ENCODE peak calls at places on chromosomes 2 and 18, in five cellular contexts. Q is astrocyte of the cerebellum, P is adrenal gland, Z is heart right ventricle, A is left ventricle myocardium inferior. K is an unnamed sample.

GRCh38 chr2:96842600-96842999 is 1.2 kb downstream of the ANKRD23 start:
- DNase-seq in Z (peak), Q (no peak), A (peak), P (no peak), K (no peak)

GRCh38 chr2:216793386-216793785 is 66.5 kb downstream of the TNP1 start:
- DNase-seq in Z (no peak), P (no peak), Q (no peak), A (no peak), K (no peak)

GRCh38 chr2:226548706-226549105 is 250.9 kb downstream of the IRS1 start:
- DNase-seq in P (peak), A (no peak), Z (no peak), Q (no peak), K (peak)

GRCh38 chr2:18856766-18857165 is 267.4 kb upstream of the NT5C1B start:
- DNase-seq in A (no peak), Z (no peak), Q (peak), P (no peak), K (no peak)

GRCh38 chr2:18762667-18763066 is 173.3 kb upstream of the NT5C1B start:
- DNase-seq in P (no peak), Z (no peak), Q (peak), A (no peak), K (peak)

GRCh38 chr2:203280428-203281064 is 41.7 kb downstream of the CYP20A1 start:
- DNase-seq in Z (no peak), P (no peak), A (no peak), Q (peak), K (peak)

GRCh38 chr2:33292981-33293586 is 183.4 kb upstream of the RASGRP3 start:
- DNase-seq in P (peak), Q (peak), Z (no peak), A (no peak), K (peak)

GRCh38 chr2:163604941-163605555 is 130.8 kb downstream of the FIGN start:
- DNase-seq in A (no peak), P (no peak), Z (no peak), Q (no peak), K (peak)

GRCh38 chr2:38600242-38600891 is 2.4 kb downstream of the HNRNPLL start:
- DNase-seq in A (no peak), Z (no peak), P (peak), Q (no peak), K (no peak)

GRCh38 chr2:217853301-217853881 is 149.4 kb downstream of the TNS1 start:
- DNase-seq in A (no peak), Z (no peak), Q (no peak), P (no peak), K (peak)

GRCh38 chr2:16067037-16067406 is 126.7 kb downstream of the MYCN start:
- DNase-seq in A (no peak), P (no peak), Q (no peak), Z (no peak), K (no peak)

GRCh38 chr2:173656086-173656485 is 301.4 kb downstream of the CDCA7 start:
- DNase-seq in Z (no peak), P (no peak), Q (no peak), A (no peak), K (peak)

GRCh38 chr2:174339971-174340399 is 5.2 kb downstream of the SP9 start:
- DNase-seq in Q (no peak), A (no peak), P (no peak), Z (no peak), K (no peak)

GRCh38 chr18:6728318-6728717 is 1.2 kb upstream of the ARHGAP28 start:
- DNase-seq in Q (no peak), P (no peak), Z (no peak), A (no peak), K (no peak)

GRCh38 chr18:6728809-6729246 is 688 bp upstream of the ARHGAP28 start:
- DNase-seq in Z (no peak), A (no peak), Q (peak), P (no peak), K (no peak)

GRCh38 chr18:6731197-6731596 is 1.7 kb downstream of the ARHGAP28 start:
- DNase-seq in A (no peak), Z (no peak), P (no peak), Q (peak), K (peak)

GRCh38 chr18:6732952-6733351 is 3.4 kb downstream of the ARHGAP28 start:
- DNase-seq in Q (no peak), P (no peak), A (no peak), Z (no peak), K (peak)

DNA sequence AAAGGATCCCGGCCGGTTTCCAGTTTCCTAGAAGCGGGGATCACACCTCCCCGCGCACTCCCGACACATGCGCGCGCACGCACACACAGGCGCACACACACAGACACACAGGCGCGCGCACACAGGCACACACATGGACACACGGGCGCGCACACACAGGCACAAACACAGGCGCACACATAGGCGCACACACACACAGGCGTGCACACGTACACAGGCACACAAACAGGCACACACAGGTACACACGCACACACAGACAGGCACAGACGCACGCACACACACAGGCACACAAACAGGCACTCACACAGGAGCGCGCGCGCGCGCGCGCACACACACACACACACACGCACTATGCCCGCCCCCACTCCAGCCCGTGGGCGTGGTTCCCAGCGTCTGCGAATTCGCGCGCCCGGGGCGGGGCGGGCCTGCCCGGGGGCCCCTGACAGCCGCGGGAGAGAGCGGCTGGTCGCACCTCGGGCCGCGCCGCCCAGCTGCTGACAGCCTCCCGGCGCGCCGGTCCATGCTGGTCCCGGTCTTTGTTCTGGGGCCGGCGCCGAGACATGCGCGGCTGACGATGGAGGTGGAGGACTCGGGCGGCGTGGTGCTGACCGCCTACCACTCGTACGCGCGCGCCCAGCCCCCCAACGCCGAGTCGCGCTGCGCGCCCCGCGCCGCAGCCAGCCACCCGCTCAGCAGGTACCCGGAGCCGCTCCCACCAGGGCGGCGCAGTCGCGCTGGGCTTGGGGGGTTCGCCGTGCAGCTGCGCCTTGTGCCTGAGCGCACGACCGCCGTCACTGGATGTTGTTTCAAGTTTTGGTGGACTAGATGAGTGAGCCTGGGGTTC is at the start of gene ARHGAP28:
- DNase-seq in Z (peak), P (peak), A (peak), Q (peak), K (peak)
- TF ChIP-seq CTCF in Z (no peak), P (peak), A (peak), Q (peak), K (no peak)

GRCh38 chr2:231244382-231245252 is 46.2 kb downstream of the ARMC9 start:
- DNase-seq in P (no peak), Q (no peak), Z (no peak), A (no peak), K (no peak)
- H3K4me3 ChIP-seq in P (no peak), Q (no peak), Z (no peak), A (no peak), K (no peak)

GRCh38 chr2:11543337-11544216 is 9.7 kb downstream of the GREB1 start:
- DNase-seq in P (no peak), A (no peak), Z (no peak), Q (no peak), K (no peak)
- TF ChIP-seq CTCF in P (no peak), A (no peak), Z (no peak), Q (no peak), K (no peak)

DNA sequence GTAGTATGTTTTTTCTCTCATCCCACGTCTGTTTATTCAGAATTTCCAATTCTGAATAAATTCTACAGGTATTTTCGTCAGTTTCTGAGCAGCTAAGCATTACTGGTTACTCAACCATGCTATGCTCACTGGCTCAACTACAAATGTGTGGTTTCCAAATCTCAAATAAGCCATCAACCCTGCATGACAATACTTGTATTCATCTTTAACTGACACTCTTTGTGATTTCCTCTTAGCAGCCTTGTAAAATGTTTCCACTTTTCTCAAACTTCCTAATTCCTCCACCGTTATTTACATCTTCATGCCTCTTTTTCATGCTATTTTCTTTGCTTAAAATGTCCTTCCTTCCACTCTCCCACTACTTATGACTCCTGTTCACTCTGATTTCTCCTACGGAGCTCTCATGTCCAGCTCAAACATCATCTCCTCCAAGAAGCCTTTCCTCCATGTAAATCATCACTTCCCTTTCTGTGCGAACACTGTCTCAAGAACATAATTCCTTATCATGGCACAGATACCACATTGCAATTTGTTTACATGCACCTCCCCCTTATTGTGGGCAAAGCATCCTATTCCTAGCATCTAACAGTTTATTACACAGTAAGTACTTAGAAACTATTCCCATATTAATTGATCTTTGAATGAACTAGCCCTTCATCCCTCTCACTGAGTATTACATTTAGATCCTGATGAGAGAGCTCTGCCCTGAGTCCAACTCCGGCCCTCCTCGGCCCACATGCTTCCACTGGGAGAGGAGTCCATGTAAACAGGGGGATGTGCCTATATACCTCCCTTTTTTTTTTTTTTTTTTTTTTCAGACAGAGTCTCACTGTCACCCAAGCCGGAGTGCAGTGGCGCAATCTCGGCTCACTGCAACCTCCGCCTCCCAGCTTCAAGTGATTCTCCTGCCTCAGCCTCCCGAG is 10.4 kb downstream of the CCDC88A start:
- DNase-seq in P (no peak), Q (no peak), Z (no peak), A (no peak), K (no peak)
- H3K4me3 ChIP-seq in P (no peak), Q (peak), Z (no peak), A (no peak), K (no peak)

GRCh38 chr2:30789670-30790210 is 17.5 kb downstream of the CAPN13 start:
- DNase-seq in Q (no peak), Z (no peak), P (no peak), A (no peak), K (no peak)
- TF ChIP-seq CTCF in Q (no peak), Z (no peak), P (no peak), A (no peak), K (no peak)

K was measured in choroid plexus epithelial cell.